ENCODE peak calls at places on chromosomes 5 and 9, in ten cellular contexts. I, D, G, C, J, Y, S, H, K and R are unnamed samples.

GRCh38 chr9:16727452-16728127 is 142.9 kb downstream of the BNC2 start:
- DNase-seq in I (peak), D (no peak), G (no peak), C (no peak), J (no peak), Y (no peak), S (peak), H (peak), K (no peak), R (no peak)

GRCh38 chr9:752201-752600 is 89.3 kb upstream of the DMRT1 start:
- DNase-seq in I (peak), D (no peak), G (no peak), C (no peak), J (no peak), Y (no peak), S (peak), H (peak), K (no peak), R (peak)

GRCh38 chr9:19379697-19380046 is 364 bp downstream of the RPS6 start:
- DNase-seq in I (peak), D (no peak), G (peak), C (no peak), J (no peak), Y (no peak), S (peak), H (peak), K (no peak), R (no peak)

GRCh38 chr5:90305022-90305720 is 104.4 kb downstream of the CETN3 start:
- DNase-seq in I (peak), D (no peak), G (no peak), C (no peak), J (no peak), Y (no peak), S (no peak), H (no peak), K (no peak), R (no peak)

GRCh38 chr9:134413890-134414731 is 87.9 kb downstream of the RXRA start:
- DNase-seq in I (peak), D (peak), G (peak), C (no peak), J (peak), Y (peak), S (peak), H (peak), K (peak), R (peak)

GRCh38 chr5:74521401-74521800 is 119.1 kb downstream of the ENC1 start:
- DNase-seq in I (no peak), D (no peak), G (no peak), C (no peak), J (no peak), Y (no peak), S (no peak), H (no peak), K (no peak), R (no peak)

GRCh38 chr5:135450328-135450727 is 1.8 kb downstream of the TIFAB start:
- DNase-seq in I (no peak), D (no peak), G (no peak), C (no peak), J (peak), Y (no peak), S (no peak), H (no peak), K (no peak), R (no peak)

GRCh38 chr9:99590879-99591278 is 230.8 kb upstream of the NR4A3 start:
- DNase-seq in I (no peak), D (no peak), G (peak), C (no peak), J (no peak), Y (no peak), S (no peak), H (no peak), K (no peak), R (no peak)

GRCh38 chr5:125189451-125190051 is 443.1 kb upstream of the ZNF608 start:
- DNase-seq in I (no peak), D (no peak), G (no peak), C (no peak), J (no peak), Y (no peak), S (peak), H (peak), K (no peak), R (peak)

GRCh38 chr9:26656003-26656940 is 236.3 kb downstream of the CAAP1 start:
- DNase-seq in I (peak), D (no peak), G (no peak), C (peak), J (no peak), Y (no peak), S (peak), H (peak), K (no peak), R (no peak)

GRCh38 chr9:81777514-81777913 is 88.2 kb upstream of the TLE1 start:
- DNase-seq in I (no peak), D (no peak), G (no peak), C (no peak), J (no peak), Y (peak), S (no peak), H (no peak), K (no peak), R (no peak)

GRCh38 chr5:132747064-132747692 is at the start of gene CCNI2:
- DNase-seq in I (peak), D (no peak), G (peak), C (no peak), J (peak), Y (no peak), S (no peak), H (no peak), K (no peak), R (no peak)

GRCh38 chr9:19174127-19174921 is 47.0 kb upstream of the PLIN2 start:
- DNase-seq in I (peak), D (peak), G (peak), C (no peak), J (peak), Y (no peak), S (peak), H (peak), K (peak), R (peak)

GRCh38 chr5:16497546-16497945 is 31.9 kb upstream of the ZNF622 start:
- DNase-seq in I (no peak), D (no peak), G (no peak), C (no peak), J (no peak), Y (no peak), S (no peak), H (no peak), K (no peak), R (no peak)

GRCh38 chr5:37582202-37582601 is 203.1 kb downstream of the WDR70 start:
- DNase-seq in I (no peak), D (no peak), G (no peak), C (no peak), J (no peak), Y (no peak), S (no peak), H (no peak), K (no peak), R (no peak)

GRCh38 chr5:150734579-150735384 is 24.0 kb downstream of the DCTN4 start:
- DNase-seq in I (no peak), D (no peak), G (peak), C (no peak), J (peak), Y (no peak), S (no peak), H (no peak), K (peak), R (no peak)

GRCh38 chr9:125397736-125398135 is 136.1 kb downstream of the GAPVD1 start:
- DNase-seq in I (no peak), D (no peak), G (no peak), C (no peak), J (no peak), Y (no peak), S (no peak), H (no peak), K (no peak), R (no peak)

GRCh38 chr9:87564111-87564510 is 66.4 kb downstream of the DAPK1 start:
- DNase-seq in I (no peak), D (no peak), G (no peak), C (no peak), J (no peak), Y (no peak), S (no peak), H (no peak), K (no peak), R (no peak)

GRCh38 chr5:124812771-124813358 is 66.4 kb upstream of the ZNF608 start:
- DNase-seq in I (no peak), D (no peak), G (peak), C (no peak), J (no peak), Y (no peak), S (no peak), H (no peak), K (no peak), R (no peak)

GRCh38 chr5:16932401-16932800 is 3.7 kb downstream of the MYO10 start:
- DNase-seq in I (peak), D (no peak), G (no peak), C (no peak), J (no peak), Y (no peak), S (no peak), H (no peak), K (no peak), R (no peak)

GRCh38 chr9:128254362-128254761 is 21.4 kb downstream of the GOLGA2 start:
- DNase-seq in I (no peak), D (no peak), G (no peak), C (no peak), J (no peak), Y (no peak), S (no peak), H (no peak), K (no peak), R (no peak)

GRCh38 chr5:111948078-111948477 is 191.1 kb upstream of the NREP start:
- DNase-seq in I (no peak), D (no peak), G (no peak), C (no peak), J (no peak), Y (no peak), S (no peak), H (no peak), K (no peak), R (no peak)

GRCh38 chr5:141521244-141521781 is 32.4 kb downstream of the PCDHGC5 start:
- DNase-seq in I (peak), D (peak), G (peak), C (no peak), J (no peak), Y (no peak), S (peak), H (peak), K (peak), R (peak)

GRCh38 chr9:130857864-130858730 is 23.0 kb downstream of the ABL1 start:
- DNase-seq in I (peak), D (peak), G (peak), C (no peak), J (no peak), Y (no peak), S (peak), H (peak), K (peak), R (peak)

GRCh38 chr9:129509508-129509907 is 111.4 kb downstream of the C9orf50 start:
- DNase-seq in I (peak), D (no peak), G (no peak), C (no peak), J (no peak), Y (no peak), S (peak), H (peak), K (no peak), R (peak)

GRCh38 chr5:54440456-54440893 is 15.0 kb upstream of the HSPB3 start:
- DNase-seq in I (peak), D (no peak), G (no peak), C (no peak), J (no peak), Y (no peak), S (no peak), H (no peak), K (no peak), R (no peak)

GRCh38 chr9:137053944-137054931 is at the start of gene ENTPD2:
- DNase-seq in I (no peak), D (no peak), G (peak), C (no peak), J (peak), Y (no peak), S (no peak), H (no peak), K (no peak), R (no peak)
- H3K4me3 ChIP-seq in I (no peak), D (peak), G (peak), C (peak), J (peak), Y (peak), S (no peak), H (no peak), K (peak), R (no peak)

GRCh38 chr5:34659168-34659567 is 3.0 kb downstream of the RAI14 start:
- DNase-seq in I (no peak), D (no peak), G (no peak), C (no peak), J (no peak), Y (no peak), S (no peak), H (no peak), K (no peak), R (no peak)

GRCh38 chr5:34657550-34657921 is 1.4 kb downstream of the RAI14 start:
- DNase-seq in I (peak), D (peak), G (no peak), C (no peak), J (no peak), Y (peak), S (peak), H (peak), K (no peak), R (peak)

GRCh38 chr5:34656700-34657549 is 797 bp downstream of the RAI14 start:
- DNase-seq in I (peak), D (peak), G (peak), C (no peak), J (peak), Y (peak), S (no peak), H (no peak), K (peak), R (no peak)

GRCh38 chr5:34656001-34656699 is at the start of gene RAI14:
- DNase-seq in I (peak), D (peak), G (peak), C (peak), J (peak), Y (peak), S (peak), H (peak), K (peak), R (peak)

GRCh38 chr5:34658023-34658422 is 1.9 kb downstream of the RAI14 start:
- DNase-seq in I (peak), D (no peak), G (no peak), C (no peak), J (no peak), Y (no peak), S (peak), H (peak), K (no peak), R (peak)
- H3K4me3 ChIP-seq in I (peak), D (peak), G (no peak), C (peak), J (peak), Y (peak), S (peak), H (peak), K (peak), R (peak)

DNA sequence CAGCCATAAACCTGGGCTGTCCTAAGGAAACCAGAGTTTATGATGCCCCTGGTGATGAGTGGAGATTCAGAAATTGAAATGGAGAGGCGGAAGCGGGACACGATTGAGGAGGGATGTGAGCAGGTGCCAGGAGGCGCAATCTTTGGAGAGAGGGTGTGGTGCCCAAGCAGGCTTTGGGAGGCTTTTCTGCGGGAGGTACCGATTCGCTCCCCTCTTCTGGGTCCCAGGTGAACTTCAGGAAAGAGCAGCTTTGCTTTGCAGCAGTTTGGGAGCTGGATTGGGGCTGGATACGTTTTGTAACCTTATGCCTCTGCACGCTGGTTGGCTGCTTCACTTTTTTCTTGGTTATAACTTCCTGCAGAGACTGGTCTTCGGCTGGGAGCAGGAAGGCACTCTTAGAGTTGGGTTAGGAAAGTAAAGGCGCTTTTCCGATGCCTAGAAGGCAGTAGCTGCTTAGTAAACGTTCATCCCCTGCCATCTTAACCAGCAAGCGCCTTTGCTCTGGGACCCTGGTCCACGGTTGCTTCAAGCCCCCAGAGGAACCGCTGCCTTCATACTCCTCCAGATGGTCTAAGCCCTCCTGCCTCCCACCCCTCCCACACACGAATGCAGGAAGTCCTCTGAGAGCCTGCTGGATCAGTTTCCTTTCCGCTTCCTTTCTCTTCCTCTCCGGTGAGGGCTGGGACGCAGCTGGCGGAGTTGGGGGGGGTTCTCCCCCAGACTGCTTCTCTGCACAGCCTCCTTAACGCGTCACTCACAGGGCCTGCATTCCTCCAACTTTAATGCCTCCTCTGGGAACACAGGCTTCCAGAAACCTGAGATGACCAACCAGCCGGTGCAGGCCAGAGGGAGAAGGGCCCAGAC is 15.2 kb upstream of the NEK6 start:
- DNase-seq in I (peak), D (no peak), G (no peak), C (no peak), J (no peak), Y (peak), S (peak), H (no peak), K (peak), R (peak)
- H3K4me3 ChIP-seq in I (peak), D (peak), G (no peak), C (no peak), J (peak), Y (peak), S (no peak), H (no peak), K (peak), R (peak)

DNA sequence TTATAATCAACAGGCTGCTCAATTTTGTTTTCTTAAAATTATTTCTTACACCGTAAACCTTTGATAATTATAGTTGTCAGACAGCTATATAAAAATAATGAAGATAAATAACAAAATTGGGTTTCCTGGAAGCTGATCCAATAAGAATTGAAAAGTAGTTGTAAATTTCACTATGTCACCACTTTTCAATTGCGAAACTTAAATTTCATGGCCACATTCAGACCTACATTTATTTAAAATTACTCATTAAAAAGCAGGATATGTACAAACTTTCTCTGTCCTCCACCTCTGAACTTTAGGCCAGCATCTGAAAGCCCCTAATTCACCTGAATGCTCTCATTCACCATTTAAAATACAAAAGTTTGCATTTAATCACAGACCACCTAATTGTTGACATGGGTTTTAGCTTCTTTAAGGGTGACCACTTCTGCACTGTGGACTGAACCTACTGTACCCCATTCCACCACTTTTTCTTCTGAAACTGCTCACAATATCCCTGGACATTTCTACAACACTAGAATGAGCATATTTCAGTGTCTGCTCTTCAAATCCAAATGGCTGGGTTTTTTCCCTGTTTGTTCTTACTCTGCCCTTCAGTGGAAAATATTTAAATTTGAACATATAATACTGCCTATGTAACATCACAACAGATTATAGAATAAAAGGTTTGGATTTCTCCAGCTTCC is 644 bp downstream of the SELENOP start:
- DNase-seq in I (no peak), D (no peak), G (no peak), C (no peak), J (no peak), Y (no peak), S (no peak), H (peak), K (no peak), R (no peak)
- H3K4me3 ChIP-seq in I (peak), D (peak), G (peak), C (peak), J (peak), Y (peak), S (no peak), H (peak), K (peak), R (no peak)